ENCODE peak calls at places on chromosomes 12 and 14, in five cellular contexts. G is aorta; X is CD8-positive, alpha-beta memory T cell; O is upper lobe of right lung; K is AG04450. I is an unnamed sample. For H3K27me3, the result is how much of the 10 kb centered on the place peaks cover.

GRCh38 chr14:22296722-22297121 is 292.3 kb downstream of the DAD1 start:
- DNase-seq in G (no peak), X (no peak), O (no peak), K (peak), I (no peak)

GRCh38 chr12:56377310-56377988 is 14.8 kb upstream of the APOF start:
- DNase-seq in G (no peak), X (no peak), O (no peak), K (no peak), I (no peak)

GRCh38 chr12:126797525-126797924 is 1469.4 kb upstream of the TMEM132C start:
- DNase-seq in G (no peak), X (no peak), O (no peak), K (no peak), I (no peak)

GRCh38 chr12:95836185-95836609 is 22.6 kb upstream of the SNRPF start:
- DNase-seq in G (no peak), X (no peak), O (no peak), K (no peak), I (no peak)

GRCh38 chr12:64187370-64187769 is 34.7 kb downstream of the KICS2 start:
- DNase-seq in G (no peak), X (no peak), O (no peak), K (no peak), I (no peak)

GRCh38 chr14:72679106-72679505 is 214.8 kb downstream of the DPF3 start:
- DNase-seq in G (no peak), X (no peak), O (no peak), K (no peak), I (no peak)

GRCh38 chr12:98403385-98403784 is 112.0 kb upstream of the TMPO start:
- DNase-seq in G (no peak), X (no peak), O (no peak), K (no peak), I (no peak)

GRCh38 chr14:64439141-64439540 is 26.2 kb upstream of the AKAP5 start:
- DNase-seq in G (no peak), X (no peak), O (no peak), K (no peak), I (no peak)

GRCh38 chr14:67335781-67336180 is 23.8 kb downstream of the ATP6V1D start:
- DNase-seq in G (no peak), X (no peak), O (no peak), K (no peak), I (no peak)

GRCh38 chr12:48078901-48079300 is 27.0 kb downstream of the SENP1 start:
- DNase-seq in G (no peak), X (no peak), O (peak), K (peak), I (no peak)

GRCh38 chr14:60867503-60868172 is 113.2 kb downstream of the TRMT5 start:
- DNase-seq in G (no peak), X (no peak), O (no peak), K (no peak), I (no peak)

GRCh38 chr14:37591941-37592287 is 3.1 kb downstream of the FOXA1 start:
- DNase-seq in G (peak), X (no peak), O (peak), K (no peak), I (peak)
- H3K27me3 ChIP-seq in G (under half), X (under half), O (half or more), K (half or more), I (half or more)

GRCh38 chr12:130703733-130704375 is 12.2 kb downstream of the RIMBP2 start:
- DNase-seq in G (no peak), X (no peak), O (no peak), K (no peak), I (no peak)
- H3K27me3 ChIP-seq in G (under half), X (under half), O (under half), K (under half), I (under half)

GRCh38 chr14:57939084-57939483 is 73.2 kb upstream of the SLC35F4 start:
- DNase-seq in G (no peak), X (no peak), O (no peak), K (no peak), I (no peak)

GRCh38 chr14:57937681-57938080 is 71.8 kb upstream of the SLC35F4 start:
- DNase-seq in G (no peak), X (no peak), O (no peak), K (no peak), I (no peak)

GRCh38 chr14:57938533-57938932 is 72.6 kb upstream of the SLC35F4 start:
- DNase-seq in G (no peak), X (no peak), O (no peak), K (no peak), I (no peak)

GRCh38 chr14:57943038-57943437 is 77.1 kb upstream of the SLC35F4 start:
- DNase-seq in G (no peak), X (no peak), O (no peak), K (no peak), I (no peak)

DNA sequence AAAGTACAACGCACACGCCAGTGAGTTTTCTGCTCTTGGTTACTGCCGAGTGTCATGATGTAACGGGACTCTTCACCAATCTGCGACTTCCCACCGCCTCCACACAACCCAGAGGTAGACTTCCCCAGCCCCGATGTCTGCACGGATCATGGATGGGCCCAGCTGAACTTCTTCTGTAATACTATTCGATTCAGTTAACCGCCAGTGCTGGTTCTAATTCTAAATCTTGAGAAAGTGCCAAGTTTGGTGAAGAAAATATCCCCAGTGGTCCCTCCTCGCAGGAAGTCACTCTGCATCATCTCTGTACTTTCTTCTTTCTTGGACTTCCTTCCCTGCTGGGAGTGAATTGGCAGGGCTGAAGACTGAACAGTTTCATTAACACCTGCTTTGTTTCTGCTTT is 77.6 kb upstream of the SLC35F4 start:
- DNase-seq in G (no peak), X (no peak), O (no peak), K (no peak), I (no peak)
- H3K27me3 ChIP-seq in G (under half), X (under half), O (under half), K (under half), I (under half)

DNA sequence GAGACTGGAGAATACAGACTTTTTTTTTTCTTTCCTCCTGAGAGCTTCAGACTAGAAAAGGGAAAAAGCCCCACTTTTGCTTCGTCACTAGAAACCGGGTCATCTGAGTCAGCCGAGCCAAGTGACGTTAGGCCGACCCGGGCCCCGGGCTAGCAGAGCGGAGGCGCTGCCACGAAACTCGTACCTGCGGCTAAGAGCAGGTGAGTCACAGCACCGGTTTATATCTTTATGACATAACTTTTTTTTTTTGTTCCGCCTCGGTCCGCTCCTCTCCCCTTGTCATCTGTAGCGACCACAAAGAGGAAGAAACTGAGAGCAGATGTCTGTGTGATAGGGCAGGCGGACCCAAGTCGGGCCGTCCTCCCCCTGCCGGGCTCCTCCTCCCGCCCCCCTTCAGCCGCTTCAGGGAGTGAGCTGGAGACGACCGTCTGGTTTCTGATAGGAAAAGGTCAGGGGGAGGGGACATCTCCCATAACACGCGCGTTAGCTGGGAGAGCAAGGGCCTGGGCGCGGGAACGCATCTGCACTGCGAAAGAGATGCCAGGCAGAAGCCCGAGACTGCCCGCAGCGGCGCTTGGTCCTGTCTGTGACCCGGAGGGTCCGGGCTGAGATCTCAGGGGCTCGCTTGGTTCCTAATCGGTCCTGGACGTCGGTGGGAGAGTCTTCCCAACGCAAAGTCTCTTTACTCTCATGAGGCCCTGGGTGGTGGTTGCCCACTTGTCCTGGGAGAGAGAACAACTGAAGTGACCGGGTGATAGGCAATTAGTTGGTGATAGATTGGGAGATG is 573 bp downstream of the TTC6 start:
- DNase-seq in G (peak), X (no peak), O (peak), K (no peak), I (peak)
- H3K27me3 ChIP-seq in G (under half), X (under half), O (half or more), K (half or more), I (half or more)

DNA sequence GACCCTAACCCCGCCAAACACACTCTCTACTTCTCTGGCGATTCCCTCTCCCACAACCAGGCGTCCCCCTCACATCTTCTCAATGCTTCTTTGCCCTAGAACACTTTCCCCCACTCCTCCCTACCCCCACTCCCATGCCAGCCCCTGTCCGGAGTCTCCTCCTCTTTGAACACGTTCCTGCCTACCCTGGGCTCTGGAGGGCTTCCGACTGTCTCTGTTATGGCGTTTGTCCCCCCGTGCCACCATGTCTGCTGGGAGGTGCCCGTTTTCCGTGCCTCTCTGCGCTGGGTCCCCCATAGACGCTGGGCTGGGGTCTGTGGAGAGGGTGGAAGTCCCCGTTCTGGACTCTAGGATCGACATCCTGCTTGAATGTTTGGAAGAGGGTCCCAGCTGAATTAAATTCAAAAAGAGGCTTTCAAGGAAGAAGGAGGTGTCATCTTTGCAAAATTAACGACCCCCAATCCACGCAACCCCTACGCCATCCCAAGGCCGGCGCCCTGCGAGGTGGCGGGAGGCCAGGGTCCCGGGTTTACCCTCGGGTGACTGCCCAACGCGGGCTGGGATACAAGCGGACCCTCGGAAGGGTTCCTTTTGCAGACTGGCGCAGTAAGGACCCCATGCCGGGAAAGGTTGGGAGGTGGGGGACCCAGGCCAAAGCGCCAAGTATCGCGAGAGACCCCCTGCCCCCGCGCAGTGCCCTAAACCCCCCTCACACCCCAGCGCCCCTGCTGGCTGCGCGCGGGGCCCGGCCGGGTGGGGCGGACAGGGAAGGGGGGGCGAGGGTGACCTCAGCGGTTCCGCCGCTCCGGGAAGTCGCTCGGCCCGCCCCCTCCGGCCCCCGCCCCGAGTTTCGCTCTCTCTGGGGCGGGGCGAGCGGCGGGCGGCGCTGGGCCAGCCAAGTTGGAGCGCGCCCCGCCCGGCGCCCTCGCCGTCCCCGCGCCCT is 973 bp upstream of the ZBTB42 start:
- DNase-seq in G (peak), X (peak), O (peak), K (peak), I (peak)
- H3K27me3 ChIP-seq in G (under half), X (under half), O (under half), K (under half), I (under half)

GRCh38 chr12:69368171-69368570 is 8.6 kb downstream of the YEATS4 start:
- DNase-seq in G (no peak), X (no peak), O (no peak), K (no peak), I (no peak)
- H3K27me3 ChIP-seq in G (under half), X (under half), O (under half), K (under half), I (under half)

DNA sequence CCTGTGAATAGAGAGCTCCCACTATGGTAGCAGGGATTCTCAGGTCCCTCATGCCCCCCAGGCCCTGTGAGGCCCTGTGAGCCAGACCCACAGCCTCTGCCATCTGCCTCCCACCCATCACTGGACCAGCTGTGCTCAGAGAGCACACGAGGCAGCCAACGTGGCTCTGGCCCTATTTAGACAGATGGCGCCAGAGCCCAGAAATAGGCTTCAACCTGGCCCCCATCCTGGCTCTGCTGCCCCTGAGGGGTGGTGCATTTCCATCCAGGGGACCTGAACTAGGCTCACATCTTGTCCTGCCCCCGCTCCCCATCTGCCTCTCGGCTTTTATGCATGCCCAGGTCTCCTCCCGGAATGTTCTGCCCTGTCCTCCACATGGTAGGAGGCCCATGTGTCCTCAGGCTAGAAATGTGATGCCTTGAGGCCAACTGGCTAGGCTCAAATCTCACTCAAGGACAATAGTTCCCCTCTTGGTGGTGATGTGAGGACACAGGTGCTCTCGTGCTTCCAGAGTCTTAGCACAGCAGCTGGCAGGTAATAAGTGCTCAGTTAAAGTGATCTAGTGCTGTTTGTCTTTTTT is 18.9 kb downstream of the TMEM63C start:
- DNase-seq in G (no peak), X (no peak), O (no peak), K (no peak), I (no peak)
- H3K27me3 ChIP-seq in G (under half), X (under half), O (under half), K (under half), I (under half)

GRCh38 chr12:51907864-51908425 is 641 bp downstream of the ACVRL1 start:
- DNase-seq in G (peak), X (no peak), O (no peak), K (no peak), I (no peak)

GRCh38 chr12:51905507-51906438 is 1.5 kb upstream of the ACVRL1 start:
- DNase-seq in G (peak), X (no peak), O (no peak), K (no peak), I (peak)

GRCh38 chr12:51907083-51907863 is at the start of gene ACVRL1:
- DNase-seq in G (peak), X (no peak), O (no peak), K (no peak), I (no peak)

GRCh38 chr12:51904951-51905471 is 2.3 kb upstream of the ACVRL1 start:
- DNase-seq in G (peak), X (no peak), O (peak), K (no peak), I (peak)

DNA sequence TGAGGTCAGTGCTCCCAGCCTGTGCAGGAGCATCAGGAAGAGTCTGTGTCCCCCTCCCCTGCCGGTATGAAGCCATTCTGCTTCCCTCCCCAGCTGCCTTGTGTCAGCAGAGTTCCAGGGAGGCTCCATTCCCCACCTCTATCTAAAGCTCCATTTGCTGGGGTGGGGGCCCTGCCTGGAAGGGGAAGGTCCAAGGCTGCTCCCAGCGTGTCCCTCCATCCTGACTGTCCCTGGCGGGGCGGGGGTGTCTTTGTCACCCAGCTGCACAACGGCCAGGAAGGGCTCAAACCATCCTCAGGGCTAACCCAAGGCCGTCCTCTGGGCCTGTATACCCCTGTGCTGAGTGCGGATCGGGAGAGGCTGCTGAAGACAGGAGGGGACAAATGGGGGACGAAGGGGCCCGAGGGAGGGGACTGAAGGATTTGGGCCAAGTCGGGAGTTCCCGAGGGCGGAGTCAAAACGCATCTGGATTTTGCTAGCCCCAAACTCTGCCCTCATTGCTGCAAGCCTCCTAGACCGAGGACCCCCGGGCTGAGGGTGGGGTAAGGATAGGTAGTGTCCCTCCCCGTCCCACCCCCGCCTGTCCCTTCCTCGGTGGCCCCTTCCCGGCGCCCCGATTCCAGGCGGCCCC is 737 bp upstream of the ACVRL1 start:
- DNase-seq in G (peak), X (no peak), O (no peak), K (no peak), I (peak)
- H3K27me3 ChIP-seq in G (under half), X (under half), O (under half), K (under half), I (under half)

DNA sequence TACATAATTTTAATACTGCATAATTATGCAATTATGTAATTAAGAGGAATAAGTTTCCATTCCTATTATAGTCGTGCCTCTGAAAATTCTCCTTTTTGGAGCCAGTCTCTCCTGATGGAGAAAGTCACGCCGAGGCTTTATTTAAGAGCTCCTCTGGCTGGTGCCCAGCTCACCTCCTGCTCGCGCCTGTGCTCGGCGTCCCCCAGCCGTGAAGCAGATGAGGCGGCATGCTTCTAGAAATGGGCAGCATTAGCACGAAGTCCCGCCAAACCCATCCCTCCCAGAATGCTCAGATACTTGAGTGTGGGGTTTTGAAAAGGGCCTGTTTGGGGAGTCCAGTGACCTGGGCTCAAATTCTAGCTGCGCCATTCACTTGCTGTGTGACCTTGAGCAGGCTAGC is 153.0 kb downstream of the PHETA1 start:
- DNase-seq in G (no peak), X (no peak), O (no peak), K (no peak), I (no peak)
- H3K27me3 ChIP-seq in G (under half), X (under half), O (under half), K (under half), I (under half)

I was measured in left lung.